ENCODE peak calls at places on chromosomes 16 and 17, in five cellular contexts. D, T, P, G and J are unnamed samples.

GRCh38 chr17:66381701-66382362 is 79.4 kb downstream of the PRKCA start:
- DNase-seq in P (no peak), G (no peak), T (no peak), D (no peak), J (no peak)

GRCh38 chr17:58231644-58232043 is 6.7 kb upstream of the LPO start:
- DNase-seq in P (no peak), G (no peak), T (no peak), D (no peak), J (no peak)

GRCh38 chr17:67049025-67049739 is 4.8 kb downstream of the CACNG1 start:
- DNase-seq in G (no peak), P (no peak), T (no peak), D (no peak), J (no peak)

GRCh38 chr17:57916925-57917858 is 38.0 kb downstream of the CUEDC1 start:
- DNase-seq in P (no peak), G (no peak), T (no peak), D (no peak), J (no peak)

GRCh38 chr17:4358154-4358553 is 8.3 kb downstream of the UBE2G1 start:
- DNase-seq in T (no peak), P (no peak), G (no peak), D (no peak), J (no peak)

GRCh38 chr17:79801156-79802038 is 4.5 kb upstream of the CBX8 start:
- DNase-seq in T (no peak), D (no peak), P (no peak), G (no peak), J (no peak)

GRCh38 chr17:72635034-72635654 is 457.3 kb downstream of the SLC39A11 start:
- DNase-seq in P (no peak), D (no peak), G (no peak), T (no peak), J (no peak)

GRCh38 chr16:24051125-24051524 is 205.0 kb upstream of the CACNG3 start:
- DNase-seq in T (no peak), G (no peak), D (no peak), P (no peak), J (no peak)

GRCh38 chr17:81004336-81005015 is 12.8 kb downstream of the CHMP6 start:
- DNase-seq in T (no peak), G (no peak), D (no peak), P (peak), J (no peak)

GRCh38 chr16:89170346-89171215 is 967 bp upstream of the CDH15 start:
- DNase-seq in G (no peak), P (peak), D (no peak), T (no peak), J (no peak)

GRCh38 chr16:6018848-6019489 is 921.4 kb upstream of the EEF2KMT start:
- DNase-seq in G (no peak), T (no peak), D (no peak), P (peak), J (no peak)

GRCh38 chr16:30985401-30986128 is 558 bp downstream of the HSD3B7 start:
- DNase-seq in D (no peak), G (no peak), T (no peak), P (peak), J (no peak)

GRCh38 chr16:72434159-72434558 is 262.2 kb upstream of the PMFBP1 start:
- DNase-seq in T (no peak), P (no peak), D (no peak), G (no peak), J (no peak)

GRCh38 chr17:41905172-41905571 is 13.6 kb downstream of the ACLY start:
- DNase-seq in D (no peak), T (no peak), G (no peak), P (no peak), J (no peak)

GRCh38 chr17:80110447-80110812 is 9.0 kb downstream of the GAA start:
- DNase-seq in P (peak), G (no peak), T (no peak), D (no peak), J (no peak)

GRCh38 chr16:1320658-1321240 is 11.3 kb downstream of the UBE2I start:
- DNase-seq in T (no peak), G (no peak), D (no peak), P (no peak), J (no peak)

GRCh38 chr17:65190467-65191095 is 53.4 kb downstream of the RGS9 start:
- DNase-seq in T (no peak), G (no peak), D (no peak), P (no peak), J (peak)

GRCh38 chr16:31186930-31187807 is 7.2 kb downstream of the FUS start:
- DNase-seq in P (no peak), G (no peak), D (no peak), T (no peak), J (no peak)

GRCh38 chr17:61750656-61751055 is 112.7 kb downstream of the BRIP1 start:
- DNase-seq in T (no peak), P (no peak), D (no peak), G (no peak), J (no peak)